ENCODE peak calls at places on chromosomes 16 and 17, in seven cellular contexts. Q is right lobe of liver, W is ovary, K is heart left ventricle, P is HCT116, H is Peyer's patch, A is sigmoid colon. N is an unnamed sample.

GRCh38 chr16:72042157-72042660 is 12.1 kb upstream of the HP start:
- DNase-seq in Q (peak; percentile 70), W (no peak), K (no peak), P (no peak), H (no peak), A (no peak), N (no peak)

GRCh38 chr17:75526555-75527270 is 1.2 kb downstream of the LLGL2 start:
- DNase-seq in Q (no peak), W (no peak), K (no peak), P (no peak), H (peak; percentile 76), A (no peak), N (no peak)

GRCh38 chr17:54982399-54982798 is 13.8 kb downstream of the STXBP4 start:
- DNase-seq in Q (no peak), W (peak; percentile 55), K (no peak), P (no peak), H (no peak), A (peak; percentile 66), N (no peak)

GRCh38 chr16:57017251-57017650 is 27.9 kb downstream of the NLRC5 start:
- DNase-seq in Q (no peak), W (no peak), K (no peak), P (no peak), H (peak; percentile 36), A (peak; percentile 2), N (no peak)

GRCh38 chr17:80833952-80834895 is 157.4 kb upstream of the CHMP6 start:
- DNase-seq in Q (peak; percentile 48), W (peak; percentile 67), K (peak; percentile 65), P (no peak), H (no peak), A (peak; percentile 90), N (peak; percentile 25)

GRCh38 chr16:8774208-8774607 is 23.2 kb downstream of the TMEM186 start:
- DNase-seq in Q (no peak), W (no peak), K (no peak), P (no peak), H (no peak), A (no peak), N (no peak)

GRCh38 chr17:13702266-13702665 is 100.5 kb upstream of the HS3ST3A1 start:
- DNase-seq in Q (no peak), W (no peak), K (no peak), P (no peak), H (no peak), A (no peak), N (no peak)

GRCh38 chr17:2138768-2139167 is 83.9 kb downstream of the HIC1 start:
- DNase-seq in Q (no peak), W (no peak), K (no peak), P (no peak), H (no peak), A (no peak), N (peak; percentile 72)

GRCh38 chr16:48734220-48734619 is 124.2 kb upstream of the N4BP1 start:
- DNase-seq in Q (no peak), W (no peak), K (no peak), P (no peak), H (no peak), A (no peak), N (peak; percentile 3)

DNA sequence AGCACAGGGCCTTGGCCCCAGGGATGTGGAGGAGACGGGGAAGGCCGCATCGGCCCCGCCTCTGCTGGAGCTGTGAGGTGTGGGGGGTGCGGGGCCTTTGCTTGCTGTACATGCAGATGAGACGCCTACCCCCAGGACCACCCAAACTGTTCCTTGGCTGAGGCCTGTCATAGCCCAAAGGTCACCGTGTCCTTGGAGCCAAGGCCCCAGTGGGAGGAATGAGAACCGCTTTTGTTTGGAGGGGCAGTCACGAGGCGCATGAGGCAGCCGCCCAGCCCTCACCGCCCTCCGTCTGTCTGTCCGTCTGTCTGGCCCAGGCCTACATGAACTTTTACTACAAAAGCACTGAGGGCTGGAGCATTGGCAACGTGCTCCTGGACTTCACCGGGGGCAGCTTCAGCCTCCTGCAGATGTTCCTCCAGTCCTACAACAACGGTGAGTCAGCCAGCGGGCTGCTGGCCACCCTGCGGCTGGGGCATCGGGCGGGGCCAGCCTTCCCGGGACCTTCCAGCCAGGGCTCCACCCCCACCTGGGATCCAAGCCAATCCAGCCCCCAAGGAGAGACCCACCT is 8.8 kb downstream of the TAX1BP3 start:
- DNase-seq in Q (no peak), W (peak; percentile 91), K (peak; percentile 63), P (no peak), H (peak; percentile 71), A (peak; percentile 87), N (peak; percentile 32)
- TF ChIP-seq POLR2A in Q (no peak), W (no peak), K (no peak), P (no peak), H (no peak), A (no peak), N (no peak)

DNA sequence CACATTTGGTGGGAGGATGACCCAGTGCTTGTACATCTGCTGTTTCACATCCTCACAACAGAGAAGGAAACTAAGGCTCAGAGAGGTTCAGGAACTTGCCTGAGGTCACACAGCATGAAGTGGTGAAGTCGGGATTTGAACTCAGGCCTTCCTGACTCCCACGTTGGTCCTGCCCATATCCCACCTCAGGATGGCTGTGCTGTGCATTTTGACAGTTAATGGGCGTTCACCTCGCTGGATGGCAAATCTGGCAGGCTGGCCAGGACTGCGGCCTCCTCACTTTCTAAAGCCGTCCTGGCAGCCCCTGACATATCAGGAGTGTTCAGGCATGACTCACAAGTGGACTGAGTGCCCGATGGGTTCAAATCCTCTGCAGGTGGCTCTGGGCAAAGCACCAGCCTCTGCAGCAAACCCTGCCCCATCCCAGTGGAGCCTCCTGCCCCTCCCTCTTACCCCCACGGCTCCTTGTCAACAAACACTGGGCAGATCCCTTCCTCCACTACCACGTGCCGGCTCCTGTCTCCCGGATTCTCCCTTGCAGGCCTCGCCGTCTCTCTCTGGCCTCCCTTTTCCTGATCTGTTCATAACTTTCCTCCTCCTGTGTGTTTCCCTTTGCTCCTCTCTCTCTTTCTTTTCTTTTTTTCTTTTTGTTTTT is 29.2 kb downstream of the SOCS3 start:
- DNase-seq in Q (no peak), W (no peak), K (no peak), P (peak; percentile 67), H (no peak), A (no peak), N (no peak)
- H3K4me1 ChIP-seq in Q (no peaks in the 10 kb centered on the region), W (peaks cover 6% of the 10 kb centered on the region), K (peaks cover 5% of the 10 kb centered on the region), P (peaks cover 86% of the 10 kb centered on the region), H (no peaks in the 10 kb centered on the region), A (peaks cover 13% of the 10 kb centered on the region), N (no peaks in the 10 kb centered on the region)

DNA sequence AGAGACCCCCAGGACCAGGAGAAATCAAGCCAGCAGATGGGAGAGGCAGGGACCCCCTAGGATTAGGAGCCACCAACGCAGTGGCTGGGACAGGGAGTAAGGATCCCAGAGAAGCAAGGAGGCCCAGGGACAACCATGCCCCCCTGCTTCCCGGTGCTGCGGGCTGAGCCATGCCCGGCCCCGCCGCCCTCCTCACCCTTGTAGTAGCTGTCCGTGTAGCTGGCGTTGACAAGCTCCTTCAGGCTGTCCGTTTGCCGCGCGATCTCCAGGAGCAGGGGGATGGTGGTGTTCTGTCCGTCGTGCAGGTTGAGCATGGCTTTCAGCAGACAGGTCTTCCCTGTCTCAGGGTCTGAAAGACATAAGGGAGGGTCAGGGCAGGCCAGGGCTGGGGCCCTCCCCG is 18.4 kb downstream of the TRPV1 start:
- DNase-seq in Q (no peak), W (no peak), K (no peak), P (no peak), H (no peak), A (no peak), N (no peak)
- TF ChIP-seq CTCF in Q (no peak), W (no peak), K (no peak), P (no peak), H (no peak), A (no peak), N (no peak)

GRCh38 chr16:85641305-85641704 is 28.2 kb downstream of the GSE1 start:
- DNase-seq in Q (no peak), W (no peak), K (no peak), P (no peak), H (no peak), A (no peak), N (no peak)
- TF ChIP-seq POLR2A in Q (no peak), W (no peak), K (no peak), P (no peak), H (no peak), A (no peak), N (no peak)

DNA sequence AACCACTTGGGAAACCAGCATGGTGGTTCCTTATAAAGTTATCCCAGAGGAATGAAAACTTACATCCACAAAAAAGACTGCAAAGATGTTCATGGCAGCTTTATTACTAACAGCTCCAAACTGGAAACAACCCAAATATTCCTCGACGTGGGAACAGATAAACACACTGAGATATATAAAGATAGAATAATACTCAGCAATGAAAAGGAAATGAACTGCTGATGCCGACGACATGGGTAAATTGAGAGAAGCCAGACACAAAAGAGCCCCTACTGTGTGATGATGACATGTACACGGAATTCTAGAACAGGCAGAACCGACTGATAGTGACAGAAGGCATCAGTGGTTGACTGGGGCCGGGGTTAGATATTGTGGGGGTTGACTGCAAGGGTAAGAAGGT is 9.7 kb downstream of the PRCD start:
- DNase-seq in Q (no peak), W (no peak), K (no peak), P (no peak), H (no peak), A (no peak), N (no peak)
- H3K4me1 ChIP-seq in Q (peaks cover 53% of the 10 kb centered on the region), W (peaks cover 23% of the 10 kb centered on the region), K (peaks cover 47% of the 10 kb centered on the region), P (peaks cover 13% of the 10 kb centered on the region), H (no peaks in the 10 kb centered on the region), A (peaks cover 14% of the 10 kb centered on the region), N (peaks cover 34% of the 10 kb centered on the region)

GRCh38 chr16:50326264-50326663 is 42.5 kb downstream of the BRD7 start:
- DNase-seq in Q (no peak), W (peak; percentile 45), K (no peak), P (no peak), H (no peak), A (no peak), N (no peak)

GRCh38 chr16:50322333-50322732 is 46.5 kb downstream of the BRD7 start:
- DNase-seq in Q (no peak), W (no peak), K (no peak), P (no peak), H (no peak), A (no peak), N (no peak)

GRCh38 chr16:50320310-50320709 is 48.5 kb downstream of the BRD7 start:
- DNase-seq in Q (no peak), W (no peak), K (no peak), P (no peak), H (no peak), A (no peak), N (no peak)

GRCh38 chr16:50324345-50324744 is 44.4 kb downstream of the BRD7 start:
- DNase-seq in Q (no peak), W (no peak), K (no peak), P (no peak), H (no peak), A (no peak), N (no peak)

GRCh38 chr16:50323335-50324011 is 45.3 kb downstream of the BRD7 start:
- DNase-seq in Q (no peak), W (no peak), K (peak; percentile 9), P (peak; percentile 21), H (no peak), A (peak; percentile 73), N (no peak)
- TF ChIP-seq CTCF in Q (peak; percentile 18), W (no peak), K (no peak), P (peak; percentile 25), H (no peak), A (no peak), N (no peak)

N was measured in thyroid gland.